ENCODE peak calls at places on chromosomes 16 and 17, in four cellular contexts. W is K562, X is HCT116, L is H1. N is an unnamed sample.

GRCh38 chr16:69378760-69379159 is 7.0 kb downstream of the TERF2 start:
- DNase-seq in L (no peak), X (no peak), W (no peak), N (no peak)

GRCh38 chr17:4357671-4358070 is 8.8 kb downstream of the UBE2G1 start:
- DNase-seq in W (no peak), L (no peak), X (no peak), N (no peak)

GRCh38 chr16:89720520-89720858 is 209 bp downstream of the VPS9D1 start:
- DNase-seq in W (peak; percentile 61), X (no peak), L (peak; percentile 85), N (no peak)

GRCh38 chr16:19094542-19095365 is 19.0 kb upstream of the ITPRIPL2 start:
- DNase-seq in L (no peak), X (peak; percentile 56), W (peak; percentile 21), N (no peak)

GRCh38 chr17:4324463-4324862 is 42.0 kb downstream of the UBE2G1 start:
- DNase-seq in L (no peak), W (no peak), X (no peak), N (no peak)

GRCh38 chr17:62760059-62760887 is 47.8 kb downstream of the MARCHF10 start:
- DNase-seq in L (no peak), W (no peak), X (no peak), N (no peak)

GRCh38 chr17:58324409-58325288 is 3.9 kb downstream of the TSPOAP1 start:
- DNase-seq in X (no peak), W (no peak), L (peak; percentile 78), N (no peak)

GRCh38 chr16:4217246-4218131 is 24.4 kb downstream of the SRL start:
- DNase-seq in W (no peak), L (no peak), X (no peak), N (no peak)

GRCh38 chr17:62687997-62688396 is 60.5 kb downstream of the MRC2 start:
- DNase-seq in X (no peak), L (no peak), W (no peak), N (no peak)

GRCh38 chr17:47949951-47950350 is 7.7 kb downstream of the PRR15L start:
- DNase-seq in L (no peak), X (no peak), W (no peak), N (no peak)

GRCh38 chr17:41657936-41658335 is 30.7 kb upstream of the EIF1 start:
- DNase-seq in X (no peak), L (no peak), W (no peak), N (no peak)
- TF ChIP-seq ZNF274 in X (no peak), L (no peak), W (no peak), N (no peak)

DNA sequence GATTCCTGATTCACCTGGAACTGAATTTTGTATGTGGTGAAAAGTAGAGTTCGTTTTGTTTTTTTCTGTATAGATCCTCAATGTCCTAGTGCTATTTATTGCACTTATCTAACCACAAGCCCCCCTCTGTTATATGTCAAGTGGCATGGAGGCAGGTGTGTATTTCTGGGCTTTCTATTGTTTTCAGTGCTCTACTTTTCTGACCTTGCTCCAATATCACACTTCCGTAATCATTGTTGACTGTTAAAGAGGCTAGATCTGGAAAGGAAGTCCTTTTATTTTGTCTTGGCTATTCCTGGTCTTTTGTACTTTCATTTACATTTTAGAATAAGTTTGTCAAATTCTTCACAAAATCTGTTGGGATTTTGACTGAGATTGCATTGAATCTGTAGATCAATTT is 26.8 kb upstream of the FBXO47 start:
- DNase-seq in L (no peak), X (no peak), W (no peak), N (no peak)
- H3K36me3 ChIP-seq in L (no peaks in the 10 kb centered on the region), X (no peaks in the 10 kb centered on the region), W (no peaks in the 10 kb centered on the region), N (no peaks in the 10 kb centered on the region)

DNA sequence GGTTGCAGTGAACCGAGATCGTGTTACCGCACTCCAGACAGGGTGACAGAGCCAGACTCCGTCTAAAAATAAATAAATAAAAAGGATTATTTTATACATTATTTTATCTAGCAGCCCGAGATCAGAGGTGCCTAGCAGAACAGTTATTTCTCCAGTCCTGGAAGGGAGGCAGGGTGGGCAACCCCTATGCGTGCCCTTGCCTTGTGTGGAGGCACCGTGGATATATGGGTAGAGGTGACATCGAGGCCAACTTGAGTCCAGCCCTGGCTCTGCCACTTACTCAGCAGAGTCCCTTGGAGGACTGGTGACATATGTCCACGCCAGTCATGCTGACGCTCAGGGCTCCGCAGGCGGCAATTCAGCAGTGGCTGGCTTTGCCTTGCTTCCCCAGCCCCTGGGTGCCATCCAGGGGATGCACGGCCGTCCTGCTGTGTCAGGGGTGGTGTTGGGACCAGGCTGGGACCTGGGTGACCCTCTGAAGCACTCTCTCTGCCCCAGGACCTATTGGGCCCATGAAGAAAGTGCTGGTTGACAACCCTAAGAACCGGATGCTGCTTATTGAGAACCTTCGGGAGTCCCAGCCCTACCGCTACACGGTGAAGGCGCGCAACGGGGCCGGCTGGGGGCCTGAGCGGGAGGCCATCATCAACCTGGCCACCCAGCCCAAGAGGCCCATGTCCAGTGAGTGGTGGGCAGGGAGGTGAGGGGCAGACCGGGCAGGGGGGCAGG is 13.2 kb downstream of the GALK1 start:
- DNase-seq in W (no peak), X (no peak), L (no peak), N (no peak)
- H3K4me3 ChIP-seq in W (no peak overlapping the region), X (no peak overlapping the region), L (no peak overlapping the region), N (no peak overlapping the region)

DNA sequence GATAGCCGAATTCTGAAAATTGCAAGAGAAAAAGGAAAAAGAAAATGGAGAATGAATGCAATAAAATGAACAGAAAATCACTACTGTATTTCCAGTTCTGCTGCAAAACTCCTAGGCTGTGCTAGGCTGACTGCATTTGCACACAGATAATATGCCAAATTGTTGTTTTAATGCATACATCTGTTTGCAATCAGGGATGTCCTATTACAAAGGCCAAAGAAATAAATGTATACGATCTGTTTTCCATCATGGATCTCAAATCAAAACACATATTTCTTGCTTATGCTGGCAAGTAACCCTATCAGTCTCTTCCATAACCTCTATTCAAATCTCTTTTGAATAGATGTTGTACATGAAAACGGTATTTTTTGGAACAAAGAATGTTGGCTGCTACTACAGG is 56.6 kb downstream of the DUSP14 start:
- DNase-seq in W (no peak), X (no peak), L (no peak), N (no peak)
- TF ChIP-seq ZNF274 in W (no peak), X (no peak), L (no peak), N (no peak)

GRCh38 chr16:71738820-71739219 is 14.3 kb upstream of the PHLPP2 start:
- DNase-seq in L (no peak), W (no peak), X (no peak), N (no peak)

GRCh38 chr16:71734511-71734910 is 10.0 kb upstream of the PHLPP2 start:
- DNase-seq in X (no peak), L (no peak), W (no peak), N (no peak)

GRCh38 chr16:71732587-71732986 is 8.1 kb upstream of the PHLPP2 start:
- DNase-seq in W (no peak), L (no peak), X (no peak), N (no peak)

GRCh38 chr16:71737501-71737900 is 13.0 kb upstream of the PHLPP2 start:
- DNase-seq in W (no peak), L (no peak), X (no peak), N (no peak)
- H3K36me3 ChIP-seq in W (peaks cover 77% of the 10 kb centered on the region), L (peaks cover 19% of the 10 kb centered on the region), X (peaks cover 40% of the 10 kb centered on the region), N (peaks cover 81% of the 10 kb centered on the region)

GRCh38 chr17:65109990-65110680 is 27.0 kb upstream of the RGS9 start:
- DNase-seq in L (no peak), W (no peak), X (no peak), N (no peak)
- H3K4me3 ChIP-seq in L (no peak overlapping the region), W (no peak overlapping the region), X (no peak overlapping the region), N (no peak overlapping the region)

GRCh38 chr16:11801481-11802021 is 4.5 kb upstream of the ZC3H7A start:
- DNase-seq in L (no peak), W (no peak), X (no peak), N (no peak)

GRCh38 chr16:11800385-11800718 is 3.3 kb upstream of the ZC3H7A start:
- DNase-seq in W (no peak), L (no peak), X (no peak), N (no peak)

GRCh38 chr16:11799017-11799381 is 1.9 kb upstream of the ZC3H7A start:
- DNase-seq in L (no peak), W (no peak), X (no peak), N (no peak)

GRCh38 chr16:11797957-11798299 is 870 bp upstream of the ZC3H7A start:
- DNase-seq in X (no peak), L (no peak), W (no peak), N (no peak)

DNA sequence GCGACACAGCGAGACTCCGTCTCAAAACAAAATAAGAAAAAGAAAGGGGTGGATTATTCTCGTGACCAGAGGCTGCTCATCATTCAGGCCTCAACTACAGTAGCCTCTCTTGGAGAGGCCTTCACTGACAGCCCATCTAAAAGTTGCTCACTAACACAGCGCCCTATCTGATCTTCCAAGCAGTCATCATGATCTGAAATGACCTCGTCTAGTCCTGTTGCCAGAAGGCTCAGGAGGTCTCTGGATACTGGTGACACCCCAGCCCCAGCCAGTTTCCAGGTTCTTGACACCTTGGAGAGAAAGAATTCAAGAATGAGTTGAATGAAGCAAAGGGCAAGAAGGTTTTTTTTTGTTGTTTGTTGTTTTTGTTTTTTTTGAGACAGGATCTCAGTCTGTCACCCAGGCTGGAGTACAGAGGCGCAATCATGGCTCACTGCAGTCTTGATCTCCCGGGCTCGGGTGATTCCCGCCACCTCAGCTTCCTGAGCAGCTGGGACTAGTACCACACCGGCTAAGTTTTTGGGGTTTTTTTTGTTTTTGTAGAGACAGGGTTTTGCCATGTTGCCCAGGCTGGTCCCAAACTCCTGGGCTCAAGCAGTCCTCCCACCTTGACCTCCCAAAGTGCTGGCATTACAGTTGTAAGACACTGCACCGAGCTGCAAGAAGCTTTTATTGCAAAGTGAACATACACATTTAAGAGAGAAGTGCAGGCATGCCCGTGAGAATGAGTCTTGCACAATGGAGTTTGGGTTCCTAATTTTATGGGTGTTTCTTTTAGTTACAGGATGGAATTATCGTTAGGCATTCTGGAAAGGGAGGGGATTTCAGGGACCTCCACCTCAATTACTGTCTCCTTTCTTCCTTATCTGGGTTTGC is 2.7 kb upstream of the ZC3H7A start:
- DNase-seq in W (no peak), L (no peak), X (no peak), N (no peak)
- TF ChIP-seq ZNF274 in W (no peak), L (no peak), X (no peak), N (no peak)

GRCh38 chr16:50081428-50082018 is 15.8 kb downstream of the HEATR3 start:
- DNase-seq in L (no peak), X (no peak), W (no peak), N (no peak)

GRCh38 chr16:50083996-50084395 is 18.2 kb downstream of the HEATR3 start:
- DNase-seq in W (no peak), L (no peak), X (no peak), N (no peak)

GRCh38 chr16:50079741-50080140 is 14.0 kb downstream of the HEATR3 start:
- DNase-seq in W (no peak), L (no peak), X (no peak), N (no peak)
- H3K36me3 ChIP-seq in W (peaks cover 58% of the 10 kb centered on the region), L (peaks cover 12% of the 10 kb centered on the region), X (peaks cover 30% of the 10 kb centered on the region), N (peaks cover 71% of the 10 kb centered on the region)